ENCODE peak calls at places on chromosomes 3 and 15, in four cellular contexts. J, P, Y and Z are unnamed samples.

GRCh38 chr3:81778678-81779182 is 17.3 kb upstream of the GBE1 start:
- DNase-seq in J (no peak), P (no peak), Y (no peak), Z (no peak)

GRCh38 chr3:178454714-178455113 is 81.5 kb upstream of the KCNMB2 start:
- DNase-seq in J (no peak), P (no peak), Y (no peak), Z (no peak)

GRCh38 chr3:134059680-134060560 is 30.2 kb upstream of the SLCO2A1 start:
- DNase-seq in J (no peak), P (peak; percentile 74), Y (no peak), Z (no peak)

GRCh38 chr3:188126271-188126670 is 27.7 kb upstream of the LPP start:
- DNase-seq in J (no peak), P (no peak), Y (no peak), Z (no peak)

GRCh38 chr15:74384566-74385441 is 17.4 kb upstream of the CYP11A1 start:
- DNase-seq in J (no peak), P (no peak), Y (no peak), Z (no peak)

GRCh38 chr3:111749171-111750170 is 109.6 kb upstream of the PHLDB2 start:
- DNase-seq in J (no peak), P (no peak), Y (no peak), Z (no peak)

GRCh38 chr15:81074773-81075172 is 59.3 kb upstream of the CFAP161 start:
- DNase-seq in J (no peak), P (no peak), Y (no peak), Z (no peak)

GRCh38 chr3:141895731-141896130 is 19.3 kb downstream of the ATP1B3 start:
- DNase-seq in J (no peak), P (no peak), Y (no peak), Z (no peak)

GRCh38 chr3:86990171-86990733 is 697 bp downstream of the VGLL3 start:
- DNase-seq in J (peak; percentile 69), P (no peak), Y (no peak), Z (peak; percentile 19)

GRCh38 chr3:48674505-48674904 is 11.2 kb downstream of the NCKIPSD start:
- DNase-seq in J (no peak), P (no peak), Y (no peak), Z (no peak)

DNA sequence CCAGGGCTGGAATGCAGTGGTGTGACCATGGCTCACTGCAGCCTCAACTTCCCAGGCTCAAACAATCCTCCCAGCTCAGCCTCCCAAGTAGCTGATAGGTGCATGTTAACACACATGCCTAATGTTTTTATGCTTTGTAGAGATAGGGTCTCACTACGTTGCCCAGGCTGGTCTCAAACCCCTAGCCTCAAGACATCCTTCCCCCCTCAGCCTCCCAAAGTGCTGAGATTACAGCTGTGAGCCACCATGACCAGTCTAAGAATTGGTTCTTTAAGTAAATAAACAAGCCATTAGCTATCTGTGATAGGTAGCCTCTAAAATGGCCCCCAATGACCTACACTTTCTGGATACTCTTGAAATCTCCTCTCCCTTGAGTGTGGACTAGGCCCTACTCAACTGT is 3.7 kb downstream of the TRIM59 start:
- DNase-seq in J (no peak), P (no peak), Y (no peak), Z (no peak)
- TF ChIP-seq FOXJ3 in J (no peak), P (no peak), Y (no peak), Z (no peak)

GRCh38 chr15:90191795-90192494 is 9.2 kb upstream of the SEMA4B start:
- DNase-seq in J (no peak), P (peak; percentile 90), Y (peak; percentile 50), Z (peak; percentile 92)
- TF ChIP-seq FOXJ3 in J (no peak), P (peak; percentile 15), Y (no peak), Z (peak; percentile 44)

GRCh38 chr3:120022729-120023128 is 71.5 kb downstream of the GSK3B start:
- DNase-seq in J (no peak), P (no peak), Y (peak; percentile 34), Z (no peak)
- TF ChIP-seq FOXJ3 in J (no peak), P (no peak), Y (no peak), Z (no peak)

DNA sequence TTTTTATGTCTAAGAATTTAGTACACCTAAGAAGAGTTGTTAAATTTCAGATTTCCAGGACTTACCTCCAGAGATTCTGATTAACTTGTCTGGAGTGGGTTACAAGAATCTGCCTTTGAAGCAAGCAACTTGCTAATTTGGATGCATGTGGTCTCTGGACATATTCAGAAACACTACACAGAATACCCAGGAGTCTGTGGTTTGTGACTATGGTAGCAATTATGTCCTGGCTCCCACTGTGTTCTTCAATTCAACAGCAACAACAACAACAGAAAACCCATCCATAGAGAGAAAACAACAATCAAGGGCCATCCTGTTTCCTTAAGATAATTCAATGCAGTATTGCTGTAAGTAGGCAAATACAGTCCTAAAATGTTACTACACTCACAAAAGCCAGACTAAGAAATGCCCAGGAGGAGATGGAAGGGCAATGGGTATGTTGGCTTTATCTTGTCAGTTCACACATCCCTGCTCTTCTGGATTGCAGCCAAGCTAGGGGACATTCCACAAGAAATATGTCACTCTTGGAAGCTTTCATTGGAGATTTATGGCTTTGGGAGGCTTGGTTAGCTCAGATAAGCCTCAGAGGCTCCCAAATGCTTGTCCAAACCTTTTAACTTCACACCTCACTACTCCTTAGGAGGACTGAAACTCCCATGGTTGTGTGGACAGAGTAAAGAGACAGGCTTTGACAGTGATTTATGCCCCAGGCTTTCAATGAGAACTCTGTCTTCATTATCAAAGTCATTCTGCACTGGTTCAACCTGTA is 99.4 kb upstream of the MRPL3 start:
- DNase-seq in J (no peak), P (no peak), Y (peak; percentile 38), Z (no peak)
- TF ChIP-seq FOXJ3 in J (no peak), P (no peak), Y (no peak), Z (no peak)